ENCODE peak calls at places on chromosomes 11 and 22, in five cellular contexts. F, E, H, P and I are unnamed samples.

GRCh38 chr11:58286249-58286648 is 18.2 kb upstream of the OR10W1 start:
- DNase-seq in H (no peak), E (no peak), F (no peak), P (no peak), I (peak)

GRCh38 chr11:79864882-79865281 is 424.1 kb upstream of the TENM4 start:
- DNase-seq in F (no peak), P (no peak), E (no peak), H (no peak), I (no peak)

GRCh38 chr11:33454264-33454663 is 197.1 kb downstream of the HIPK3 start:
- DNase-seq in F (no peak), H (no peak), P (no peak), E (no peak), I (no peak)

GRCh38 chr11:63768232-63769043 is at the start of gene ZFTA:
- DNase-seq in H (no peak), E (peak), P (peak), F (no peak), I (no peak)

GRCh38 chr11:6201486-6201885 is 2.5 kb downstream of the OR52W1 start:
- DNase-seq in F (peak), E (no peak), P (no peak), H (peak), I (peak)

GRCh38 chr22:30857103-30857502 is 111.5 kb downstream of the MORC2 start:
- DNase-seq in P (no peak), F (no peak), E (peak), H (no peak), I (no peak)

GRCh38 chr22:48748860-48749554 is 1078.7 kb downstream of the BRD1 start:
- DNase-seq in H (no peak), F (no peak), P (no peak), E (peak), I (no peak)

GRCh38 chr11:110818032-110818687 is 105.9 kb upstream of the ARHGAP20 start:
- DNase-seq in E (no peak), P (no peak), F (no peak), H (no peak), I (no peak)

GRCh38 chr11:67666676-67667489 is 7.5 kb downstream of the ALDH3B2 start:
- DNase-seq in H (no peak), P (no peak), E (no peak), F (no peak), I (no peak)

GRCh38 chr22:50183141-50183971 is 2.4 kb upstream of the TRABD start:
- DNase-seq in H (no peak), E (peak), F (no peak), P (no peak), I (no peak)

GRCh38 chr11:48028909-48029685 is 48.7 kb downstream of the PTPRJ start:
- DNase-seq in H (no peak), F (no peak), P (no peak), E (peak), I (no peak)

GRCh38 chr22:32079110-32080089 is 36.3 kb downstream of the SLC5A1 start:
- DNase-seq in F (peak), E (no peak), H (no peak), P (no peak), I (no peak)